ENCODE peak calls at places on chromosomes 7 and 10, in four cellular contexts. One of them, this sample, is unnamed.

GRCh38 chr10:62327897-62328296 is 46.3 kb upstream of the ZNF365 start:
- DNase-seq in NCI-H2029 treated with DMSO at 0.1 percent for 48 hours: no peak
- DNase-seq in cerebellar cortex: no peak
- DNase-seq in upper lobe of right lung: no peak
- DNase-seq in this sample: no peak

GRCh38 chr10:58734116-58734515 is 221.4 kb downstream of the BICC1 start:
- DNase-seq in NCI-H2029 treated with DMSO at 0.1 percent for 48 hours: no peak
- DNase-seq in cerebellar cortex: no peak
- DNase-seq in upper lobe of right lung: no peak
- DNase-seq in this sample: no peak

GRCh38 chr7:88586219-88586618 is 173.3 kb upstream of the ZNF804B start:
- DNase-seq in NCI-H2029 treated with DMSO at 0.1 percent for 48 hours: no peak
- DNase-seq in cerebellar cortex: no peak
- DNase-seq in upper lobe of right lung: no peak
- DNase-seq in this sample: no peak

GRCh38 chr7:103951311-103951710 is 38.1 kb downstream of the RELN start:
- DNase-seq in NCI-H2029 treated with DMSO at 0.1 percent for 48 hours: no peak
- DNase-seq in cerebellar cortex: no peak
- DNase-seq in upper lobe of right lung: no peak
- DNase-seq in this sample: no peak

GRCh38 chr10:21084700-21085099 is 187.6 kb upstream of the NEBL start:
- DNase-seq in NCI-H2029 treated with DMSO at 0.1 percent for 48 hours: no peak
- DNase-seq in cerebellar cortex: peak
- DNase-seq in upper lobe of right lung: no peak
- DNase-seq in this sample: no peak

GRCh38 chr10:123882177-123882576 is 9.4 kb downstream of the CPXM2 start:
- DNase-seq in NCI-H2029 treated with DMSO at 0.1 percent for 48 hours: no peak
- DNase-seq in cerebellar cortex: no peak
- DNase-seq in upper lobe of right lung: no peak
- DNase-seq in this sample: no peak

GRCh38 chr10:79051766-79052165 is 17.0 kb upstream of the ZMIZ1 start:
- DNase-seq in NCI-H2029 treated with DMSO at 0.1 percent for 48 hours: no peak
- DNase-seq in cerebellar cortex: no peak
- DNase-seq in upper lobe of right lung: peak
- DNase-seq in this sample: no peak

GRCh38 chr7:73517241-73517995 is 4.7 kb downstream of the BAZ1B start:
- DNase-seq in NCI-H2029 treated with DMSO at 0.1 percent for 48 hours: no peak
- DNase-seq in cerebellar cortex: no peak
- DNase-seq in upper lobe of right lung: no peak
- DNase-seq in this sample: no peak

GRCh38 chr7:21893401-21893800 is 52.3 kb downstream of the CDCA7L start:
- DNase-seq in NCI-H2029 treated with DMSO at 0.1 percent for 48 hours: no peak
- DNase-seq in cerebellar cortex: no peak
- DNase-seq in upper lobe of right lung: no peak
- DNase-seq in this sample: no peak